ENCODE peak calls at places on chromosome 1, in eight cellular contexts. E is hepatocyte, D is suprapubic skin, Z is cardiac muscle cell, W is coronary artery, J is AG04449, G is esophagus muscularis mucosa, B is K562. M is an unnamed sample.
A peak's percentile ranks its signal among the peaks of the same experiment; 100 is the strongest.

GRCh38 chr1:74343191-74343590 is 108.0 kb downstream of the TNNI3K start:
- DNase-seq in J (no peak), D (no peak), W (no peak), B (no peak), G (no peak), E (peak; percentile 78), Z (peak; percentile 2), M (peak; percentile 56)

GRCh38 chr1:211135342-211135950 is 1.5 kb upstream of the KCNH1 start:
- DNase-seq in Z (peak; percentile 68), B (peak; percentile 50), G (no peak), J (no peak), W (no peak), E (peak; percentile 68), D (no peak), M (peak; percentile 72)

GRCh38 chr1:198088360-198089071 is 68.3 kb upstream of the NEK7 start:
- DNase-seq in Z (peak; percentile 80), B (peak; percentile 61), G (no peak), D (no peak), J (no peak), E (peak; percentile 41), W (no peak), M (peak; percentile 65)

GRCh38 chr1:85501355-85501898 is 36.5 kb upstream of the DDAH1 start:
- DNase-seq in G (no peak), B (no peak), E (no peak), Z (no peak), W (no peak), J (no peak), D (no peak), M (no peak)

GRCh38 chr1:203648281-203648680 is 21.6 kb downstream of the ATP2B4 start:
- DNase-seq in B (no peak), D (no peak), J (no peak), G (no peak), E (no peak), W (no peak), Z (no peak), M (no peak)

GRCh38 chr1:165441166-165441955 is 3.6 kb downstream of the RXRG start:
- DNase-seq in W (no peak), J (no peak), Z (no peak), D (no peak), G (no peak), E (no peak), B (no peak), M (no peak)

GRCh38 chr1:110113551-110113950 is 1.3 kb downstream of the UBL4B start:
- DNase-seq in E (no peak), J (no peak), Z (no peak), D (no peak), G (no peak), B (no peak), W (no peak), M (no peak)

GRCh38 chr1:172609528-172609927 is 49.4 kb upstream of the FASLG start:
- DNase-seq in B (no peak), Z (peak; percentile 45), W (no peak), J (no peak), D (no peak), G (no peak), E (no peak), M (peak; percentile 38)

GRCh38 chr1:46188295-46189030 is 9.8 kb downstream of the POMGNT1 start:
- DNase-seq in Z (no peak), B (peak; percentile 36), D (no peak), J (no peak), E (no peak), W (no peak), G (no peak), M (peak; percentile 49)

GRCh38 chr1:107750364-107750959 is 214.5 kb downstream of the VAV3 start:
- DNase-seq in Z (peak; percentile 67), D (no peak), J (peak; percentile 38), G (no peak), W (no peak), B (peak; percentile 77), E (peak; percentile 87), M (peak; percentile 88)

GRCh38 chr1:205775717-205776056 is 405 bp upstream of the RAB29 start:
- DNase-seq in G (no peak), W (no peak), B (peak; percentile 14), Z (peak; percentile 87), D (no peak), E (no peak), J (no peak), M (no peak)

GRCh38 chr1:228921473-228921872 is 186.2 kb downstream of the RHOU start:
- DNase-seq in D (no peak), J (no peak), E (peak; percentile 36), W (no peak), G (no peak), Z (no peak), B (no peak), M (no peak)

GRCh38 chr1:23964790-23965740 is 5.4 kb downstream of the PNRC2 start:
- DNase-seq in G (no peak), J (no peak), W (no peak), E (peak; percentile 25), Z (peak; percentile 72), D (no peak), B (no peak), M (no peak)

GRCh38 chr1:112359961-112360767 is 35.9 kb upstream of the CTTNBP2NL start:
- DNase-seq in W (peak; percentile 80), E (peak; percentile 70), G (peak; percentile 92), B (no peak), D (peak; percentile 87), J (peak; percentile 79), Z (peak; percentile 97), M (peak; percentile 79)

GRCh38 chr1:218686258-218686657 is 341.1 kb downstream of the TGFB2 start:
- DNase-seq in Z (peak; percentile 65), J (no peak), W (no peak), E (no peak), G (no peak), D (no peak), B (no peak), M (no peak)

GRCh38 chr1:228011721-228012311 is 5.0 kb downstream of the WNT3A start:
- DNase-seq in E (no peak), D (no peak), Z (no peak), G (peak; percentile 84), B (no peak), J (no peak), W (peak; percentile 60), M (no peak)

GRCh38 chr1:110591956-110592355 is 14.2 kb downstream of the KCNA2 start:
- DNase-seq in B (no peak), D (no peak), J (no peak), G (no peak), W (no peak), Z (no peak), E (no peak), M (no peak)

GRCh38 chr1:186605762-186606350 is 74.4 kb downstream of the PTGS2 start:
- DNase-seq in Z (peak; percentile 89), E (peak; percentile 57), J (no peak), D (no peak), B (peak; percentile 5), G (no peak), W (no peak), M (peak; percentile 86)

GRCh38 chr1:115976900-115977480 is 677 bp downstream of the SLC22A15 start:
- DNase-seq in B (no peak), J (no peak), G (no peak), W (no peak), E (peak; percentile 22), D (no peak), Z (peak; percentile 9), M (no peak)

GRCh38 chr1:26541816-26542711 is 12.5 kb downstream of the RPS6KA1 start:
- DNase-seq in Z (peak; percentile 98), B (peak; percentile 92), J (no peak), G (peak; percentile 95), D (peak; percentile 85), W (peak; percentile 81), E (peak; percentile 42), M (peak; percentile 91)
- H3K4me3 ChIP-seq in Z (no peak overlapping the region), B (no peak overlapping the region), J (no peak overlapping the region), G (no peak overlapping the region), D (peak overlapping the region; percentile 14), W (no peak overlapping the region), E (no peak overlapping the region), M (peak overlapping the region; percentile 30)

GRCh38 chr1:51635611-51636010 is 18.7 kb downstream of the OSBPL9 start:
- DNase-seq in J (no peak), W (no peak), B (no peak), Z (no peak), D (no peak), G (no peak), E (no peak), M (no peak)

GRCh38 chr1:51638350-51638749 is 21.5 kb downstream of the OSBPL9 start:
- DNase-seq in W (no peak), B (no peak), J (no peak), E (no peak), G (no peak), D (no peak), Z (no peak), M (no peak)

GRCh38 chr1:51636191-51636590 is 19.3 kb downstream of the OSBPL9 start:
- DNase-seq in G (no peak), J (no peak), Z (no peak), B (no peak), W (no peak), D (no peak), E (no peak), M (no peak)

GRCh38 chr1:51634618-51635017 is 17.7 kb downstream of the OSBPL9 start:
- DNase-seq in J (no peak), D (no peak), B (no peak), G (no peak), E (no peak), Z (no peak), W (no peak), M (no peak)

GRCh38 chr1:51636765-51637522 is 20.1 kb downstream of the OSBPL9 start:
- DNase-seq in B (peak; percentile 61), G (no peak), Z (peak; percentile 67), E (peak; percentile 23), J (no peak), W (peak; percentile 86), D (peak; percentile 69), M (no peak)
- H3K4me3 ChIP-seq in B (no peak overlapping the region), G (no peak overlapping the region), Z (no peak overlapping the region), E (no peak overlapping the region), J (no peak overlapping the region), W (no peak overlapping the region), D (no peak overlapping the region), M (no peak overlapping the region)

GRCh38 chr1:153543738-153544135 is 1.9 kb downstream of the S100A4 start:
- DNase-seq in J (no peak), E (no peak), Z (no peak), D (no peak), G (no peak), B (no peak), W (no peak), M (no peak)
- H3K4me3 ChIP-seq in J (peak overlapping the region; percentile 15), E (no peak overlapping the region), Z (no peak overlapping the region), D (peak overlapping the region; percentile 58), G (peak overlapping the region; percentile 64), B (no peak overlapping the region), W (peak overlapping the region; percentile 76), M (no peak overlapping the region)

GRCh38 chr1:20682571-20683236 is 21.5 kb upstream of the DDOST start:
- DNase-seq in D (no peak), E (no peak), J (no peak), B (no peak), G (no peak), W (peak; percentile 62), Z (no peak), M (no peak)

GRCh38 chr1:20684651-20685050 is 23.5 kb upstream of the DDOST start:
- DNase-seq in D (no peak), W (no peak), B (no peak), Z (no peak), J (no peak), G (no peak), E (no peak), M (no peak)

GRCh38 chr1:20685099-20685662 is 24.0 kb upstream of the DDOST start:
- DNase-seq in E (no peak), D (no peak), J (no peak), G (no peak), B (no peak), Z (no peak), W (peak; percentile 68), M (no peak)

GRCh38 chr1:20684050-20684620 is 23.0 kb upstream of the DDOST start:
- DNase-seq in E (no peak), J (no peak), G (no peak), W (no peak), B (no peak), D (no peak), Z (no peak), M (no peak)

GRCh38 chr1:20683614-20684013 is 22.4 kb upstream of the DDOST start:
- DNase-seq in B (no peak), D (no peak), E (no peak), W (no peak), J (no peak), G (no peak), Z (no peak), M (no peak)
- H3K4me3 ChIP-seq in B (no peak overlapping the region), D (no peak overlapping the region), E (no peak overlapping the region), W (no peak overlapping the region), J (no peak overlapping the region), G (no peak overlapping the region), Z (no peak overlapping the region), M (no peak overlapping the region)